ENCODE peak calls at places on chromosome 14, in nine cellular contexts. One of them, this sample, is unnamed.

GRCh38 chr14:103770902-103771301 is 55.3 kb downstream of the ZFYVE21 start:
- DNase-seq in GM06990: no peak
- DNase-seq in H7: peak; percentile 66
- DNase-seq in cardiac muscle cell: no peak
- DNase-seq in mammary epithelial cell: no peak
- DNase-seq in GM23248: no peak
- DNase-seq in prostate gland: no peak
- DNase-seq in tibial artery: no peak
- DNase-seq in kidney epithelial cell: no peak
- DNase-seq in this sample: no peak

GRCh38 chr14:95502381-95502950 is 14.0 kb downstream of the SYNE3 start:
- DNase-seq in H7: no peak
- DNase-seq in cardiac muscle cell: no peak
- DNase-seq in kidney epithelial cell: no peak
- DNase-seq in tibial artery: no peak
- DNase-seq in GM06990: no peak
- DNase-seq in GM23248: no peak
- DNase-seq in mammary epithelial cell: no peak
- DNase-seq in prostate gland: no peak
- DNase-seq in this sample: no peak

GRCh38 chr14:43900173-43900655 is 606.9 kb downstream of the FSCB start:
- DNase-seq in prostate gland: no peak
- DNase-seq in kidney epithelial cell: no peak
- DNase-seq in GM06990: no peak
- DNase-seq in tibial artery: no peak
- DNase-seq in GM23248: no peak
- DNase-seq in cardiac muscle cell: no peak
- DNase-seq in mammary epithelial cell: no peak
- DNase-seq in H7: no peak
- DNase-seq in this sample: no peak

GRCh38 chr14:55353686-55354467 is 57.8 kb downstream of the ATG14 start:
- DNase-seq in tibial artery: no peak
- DNase-seq in H7: no peak
- DNase-seq in prostate gland: no peak
- DNase-seq in GM23248: no peak
- DNase-seq in kidney epithelial cell: no peak
- DNase-seq in cardiac muscle cell: no peak
- DNase-seq in mammary epithelial cell: peak; percentile 50
- DNase-seq in GM06990: no peak
- DNase-seq in this sample: no peak

GRCh38 chr14:106203438-106203837 is 677.1 kb downstream of the TMEM121 start:
- DNase-seq in GM06990: no peak
- DNase-seq in prostate gland: no peak
- DNase-seq in H7: no peak
- DNase-seq in kidney epithelial cell: no peak
- DNase-seq in GM23248: no peak
- DNase-seq in mammary epithelial cell: no peak
- DNase-seq in tibial artery: no peak
- DNase-seq in cardiac muscle cell: no peak
- DNase-seq in this sample: no peak

GRCh38 chr14:38524636-38525403 is 268.9 kb upstream of the CLEC14A start:
- DNase-seq in GM23248: peak; percentile 62
- DNase-seq in kidney epithelial cell: no peak
- DNase-seq in H7: no peak
- DNase-seq in cardiac muscle cell: no peak
- DNase-seq in prostate gland: no peak
- DNase-seq in tibial artery: no peak
- DNase-seq in mammary epithelial cell: no peak
- DNase-seq in GM06990: no peak
- DNase-seq in this sample: no peak

GRCh38 chr14:99131632-99132271 is 140.2 kb downstream of the BCL11B start:
- DNase-seq in GM23248: no peak
- DNase-seq in tibial artery: peak; percentile 7
- DNase-seq in cardiac muscle cell: no peak
- DNase-seq in prostate gland: no peak
- DNase-seq in H7: no peak
- DNase-seq in mammary epithelial cell: no peak
- DNase-seq in GM06990: no peak
- DNase-seq in kidney epithelial cell: no peak
- DNase-seq in this sample: no peak

GRCh38 chr14:91163316-91163715 is 49.4 kb downstream of the DGLUCY start:
- DNase-seq in tibial artery: no peak
- DNase-seq in cardiac muscle cell: no peak
- DNase-seq in GM06990: no peak
- DNase-seq in H7: no peak
- DNase-seq in kidney epithelial cell: no peak
- DNase-seq in GM23248: no peak
- DNase-seq in prostate gland: no peak
- DNase-seq in mammary epithelial cell: no peak
- DNase-seq in this sample: no peak

GRCh38 chr14:20413785-20414117 is 450 bp upstream of the TEP1 start:
- DNase-seq in cardiac muscle cell: peak; percentile 6
- DNase-seq in tibial artery: no peak
- DNase-seq in kidney epithelial cell: no peak
- DNase-seq in prostate gland: no peak
- DNase-seq in mammary epithelial cell: peak; percentile 6
- DNase-seq in GM06990: no peak
- DNase-seq in H7: peak; percentile 53
- DNase-seq in GM23248: peak; percentile 29
- DNase-seq in this sample: peak; percentile 45

GRCh38 chr14:32507029-32507984 is 178.2 kb downstream of the AKAP6 start:
- DNase-seq in GM06990: no peak
- DNase-seq in tibial artery: no peak
- DNase-seq in H7: no peak
- DNase-seq in GM23248: peak; percentile 93
- DNase-seq in mammary epithelial cell: peak; percentile 93
- DNase-seq in prostate gland: no peak
- DNase-seq in kidney epithelial cell: peak; percentile 26
- DNase-seq in cardiac muscle cell: no peak
- DNase-seq in this sample: peak; percentile 91

GRCh38 chr14:105490318-105490571 is 801 bp upstream of the TEDC1 start:
- DNase-seq in cardiac muscle cell: no peak
- DNase-seq in prostate gland: no peak
- DNase-seq in mammary epithelial cell: no peak
- DNase-seq in tibial artery: no peak
- DNase-seq in H7: no peak
- DNase-seq in kidney epithelial cell: no peak
- DNase-seq in GM23248: no peak
- DNase-seq in GM06990: no peak
- DNase-seq in this sample: no peak

GRCh38 chr14:89805501-89805900 is 149.0 kb downstream of the EFCAB11 start:
- DNase-seq in tibial artery: no peak
- DNase-seq in H7: no peak
- DNase-seq in GM23248: peak; percentile 11
- DNase-seq in GM06990: no peak
- DNase-seq in mammary epithelial cell: no peak
- DNase-seq in kidney epithelial cell: no peak
- DNase-seq in prostate gland: no peak
- DNase-seq in cardiac muscle cell: no peak
- DNase-seq in this sample: no peak

GRCh38 chr14:72629534-72629933 is 264.4 kb downstream of the DPF3 start:
- DNase-seq in H7: no peak
- DNase-seq in kidney epithelial cell: no peak
- DNase-seq in GM06990: no peak
- DNase-seq in mammary epithelial cell: no peak
- DNase-seq in GM23248: no peak
- DNase-seq in cardiac muscle cell: no peak
- DNase-seq in prostate gland: no peak
- DNase-seq in tibial artery: no peak
- DNase-seq in this sample: no peak

GRCh38 chr14:75559451-75560187 is 18.8 kb upstream of the FLVCR2 start:
- DNase-seq in GM23248: peak; percentile 75
- DNase-seq in kidney epithelial cell: peak; percentile 26
- DNase-seq in H7: no peak
- DNase-seq in prostate gland: peak; percentile 28
- DNase-seq in GM06990: no peak
- DNase-seq in cardiac muscle cell: no peak
- DNase-seq in tibial artery: no peak
- DNase-seq in mammary epithelial cell: peak; percentile 93
- DNase-seq in this sample: peak; percentile 77

GRCh38 chr14:71060795-71061455 is 153.7 kb downstream of the PCNX1 start:
- DNase-seq in H7: no peak
- DNase-seq in GM23248: peak; percentile 24
- DNase-seq in GM06990: no peak
- DNase-seq in prostate gland: no peak
- DNase-seq in cardiac muscle cell: no peak
- DNase-seq in tibial artery: no peak
- DNase-seq in kidney epithelial cell: no peak
- DNase-seq in mammary epithelial cell: no peak
- DNase-seq in this sample: peak; percentile 58

GRCh38 chr14:80310950-80311349 is 99.6 kb upstream of the DIO2 start:
- DNase-seq in tibial artery: no peak
- DNase-seq in GM06990: no peak
- DNase-seq in H7: no peak
- DNase-seq in GM23248: peak; percentile 55
- DNase-seq in kidney epithelial cell: no peak
- DNase-seq in prostate gland: no peak
- DNase-seq in cardiac muscle cell: no peak
- DNase-seq in mammary epithelial cell: no peak
- DNase-seq in this sample: peak; percentile 55

GRCh38 chr14:88009486-88009885 is 4.6 kb downstream of the GPR65 start:
- DNase-seq in GM06990: no peak
- DNase-seq in kidney epithelial cell: no peak
- DNase-seq in tibial artery: no peak
- DNase-seq in H7: no peak
- DNase-seq in prostate gland: no peak
- DNase-seq in mammary epithelial cell: no peak
- DNase-seq in cardiac muscle cell: no peak
- DNase-seq in GM23248: no peak
- DNase-seq in this sample: no peak

GRCh38 chr14:104223101-104223809 is 84.9 kb downstream of the KIF26A start:
- DNase-seq in GM23248: no peak
- DNase-seq in cardiac muscle cell: peak; percentile 60
- DNase-seq in prostate gland: no peak
- DNase-seq in tibial artery: no peak
- DNase-seq in kidney epithelial cell: no peak
- DNase-seq in GM06990: no peak
- DNase-seq in H7: peak; percentile 83
- DNase-seq in mammary epithelial cell: no peak
- DNase-seq in this sample: no peak

GRCh38 chr14:52052289-52052943 is 16.4 kb downstream of the NID2 start:
- DNase-seq in prostate gland: no peak
- DNase-seq in GM06990: no peak
- DNase-seq in tibial artery: peak; percentile 44
- DNase-seq in H7: no peak
- DNase-seq in mammary epithelial cell: no peak
- DNase-seq in kidney epithelial cell: no peak
- DNase-seq in GM23248: peak; percentile 95
- DNase-seq in cardiac muscle cell: no peak
- DNase-seq in this sample: peak; percentile 45

GRCh38 chr14:77307099-77307496 is 13.6 kb downstream of the POMT2 start:
- DNase-seq in tibial artery: no peak
- DNase-seq in cardiac muscle cell: no peak
- DNase-seq in H7: no peak
- DNase-seq in GM23248: peak; percentile 41
- DNase-seq in GM06990: no peak
- DNase-seq in kidney epithelial cell: no peak
- DNase-seq in prostate gland: no peak
- DNase-seq in mammary epithelial cell: peak; percentile 57
- DNase-seq in this sample: no peak
- H3K27me3 ChIP-seq in tibial artery: no peaks in the 10 kb centered on the region
- H3K27me3 ChIP-seq in cardiac muscle cell: no peaks in the 10 kb centered on the region
- H3K27me3 ChIP-seq in H7: no peaks in the 10 kb centered on the region
- H3K27me3 ChIP-seq in GM23248: no peaks in the 10 kb centered on the region
- H3K27me3 ChIP-seq in GM06990: no peaks in the 10 kb centered on the region
- H3K27me3 ChIP-seq in kidney epithelial cell: no peaks in the 10 kb centered on the region
- H3K27me3 ChIP-seq in prostate gland: no peaks in the 10 kb centered on the region
- H3K27me3 ChIP-seq in mammary epithelial cell: no peaks in the 10 kb centered on the region
- H3K27me3 ChIP-seq in this sample: no peaks in the 10 kb centered on the region

GRCh38 chr14:62667515-62667914 is 377.7 kb downstream of the KCNH5 start:
- DNase-seq in cardiac muscle cell: no peak
- DNase-seq in tibial artery: no peak
- DNase-seq in kidney epithelial cell: no peak
- DNase-seq in H7: no peak
- DNase-seq in GM23248: no peak
- DNase-seq in mammary epithelial cell: no peak
- DNase-seq in GM06990: no peak
- DNase-seq in prostate gland: no peak
- DNase-seq in this sample: peak; percentile 13

GRCh38 chr14:62674833-62675232 is 370.4 kb downstream of the KCNH5 start:
- DNase-seq in prostate gland: peak; percentile 24
- DNase-seq in kidney epithelial cell: no peak
- DNase-seq in tibial artery: no peak
- DNase-seq in mammary epithelial cell: peak; percentile 49
- DNase-seq in H7: no peak
- DNase-seq in GM06990: no peak
- DNase-seq in GM23248: no peak
- DNase-seq in cardiac muscle cell: peak; percentile 45
- DNase-seq in this sample: peak; percentile 54

GRCh38 chr14:62673014-62673727 is 372.1 kb downstream of the KCNH5 start:
- DNase-seq in kidney epithelial cell: no peak
- DNase-seq in cardiac muscle cell: no peak
- DNase-seq in GM23248: no peak
- DNase-seq in mammary epithelial cell: no peak
- DNase-seq in tibial artery: no peak
- DNase-seq in H7: no peak
- DNase-seq in prostate gland: no peak
- DNase-seq in GM06990: no peak
- DNase-seq in this sample: no peak

GRCh38 chr14:62670526-62670925 is 374.7 kb downstream of the KCNH5 start:
- DNase-seq in cardiac muscle cell: no peak
- DNase-seq in H7: no peak
- DNase-seq in GM06990: no peak
- DNase-seq in tibial artery: no peak
- DNase-seq in kidney epithelial cell: no peak
- DNase-seq in GM23248: no peak
- DNase-seq in mammary epithelial cell: peak; percentile 59
- DNase-seq in prostate gland: no peak
- DNase-seq in this sample: peak; percentile 20
- H3K27me3 ChIP-seq in cardiac muscle cell: no peaks in the 10 kb centered on the region
- H3K27me3 ChIP-seq in H7: no peaks in the 10 kb centered on the region
- H3K27me3 ChIP-seq in GM06990: no peaks in the 10 kb centered on the region
- H3K27me3 ChIP-seq in tibial artery: no peaks in the 10 kb centered on the region
- H3K27me3 ChIP-seq in kidney epithelial cell: no peaks in the 10 kb centered on the region
- H3K27me3 ChIP-seq in GM23248: no peaks in the 10 kb centered on the region
- H3K27me3 ChIP-seq in mammary epithelial cell: no peaks in the 10 kb centered on the region
- H3K27me3 ChIP-seq in prostate gland: no peaks in the 10 kb centered on the region
- H3K27me3 ChIP-seq in this sample: no peaks in the 10 kb centered on the region

DNA sequence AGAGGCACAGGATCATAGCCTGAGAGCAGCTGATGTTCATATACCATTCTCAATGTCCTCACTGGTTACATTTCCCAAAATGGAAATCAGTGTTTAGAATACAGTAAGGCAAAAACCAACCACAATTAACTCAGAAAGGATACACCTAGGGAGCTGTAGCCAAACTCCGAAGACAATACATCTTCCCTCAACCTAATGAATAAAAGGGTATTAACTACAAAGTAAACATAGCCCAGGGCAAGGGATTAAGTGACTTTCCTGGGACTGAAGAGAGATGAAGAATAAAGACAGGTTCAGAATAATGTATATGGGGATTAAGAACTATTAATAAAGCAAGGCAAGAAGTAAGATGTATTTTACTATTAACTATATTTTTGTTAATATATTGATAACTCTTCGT is 79.5 kb downstream of the RPS29 start:
- DNase-seq in GM06990: no peak
- DNase-seq in prostate gland: no peak
- DNase-seq in cardiac muscle cell: no peak
- DNase-seq in tibial artery: no peak
- DNase-seq in kidney epithelial cell: no peak
- DNase-seq in mammary epithelial cell: no peak
- DNase-seq in GM23248: no peak
- DNase-seq in H7: no peak
- DNase-seq in this sample: no peak
- H3K27me3 ChIP-seq in GM06990: no peaks in the 10 kb centered on the region
- H3K27me3 ChIP-seq in prostate gland: no peaks in the 10 kb centered on the region
- H3K27me3 ChIP-seq in cardiac muscle cell: no peaks in the 10 kb centered on the region
- H3K27me3 ChIP-seq in tibial artery: no peaks in the 10 kb centered on the region
- H3K27me3 ChIP-seq in kidney epithelial cell: no peaks in the 10 kb centered on the region
- H3K27me3 ChIP-seq in mammary epithelial cell: no peaks in the 10 kb centered on the region
- H3K27me3 ChIP-seq in GM23248: peaks cover 31% of the 10 kb centered on the region
- H3K27me3 ChIP-seq in H7: no peaks in the 10 kb centered on the region
- H3K27me3 ChIP-seq in this sample: peaks cover under 1% of the 10 kb centered on the region

GRCh38 chr14:21860172-21860571 is 186.6 kb upstream of the OR4E1 start:
- DNase-seq in H7: peak; percentile 22
- DNase-seq in prostate gland: no peak
- DNase-seq in GM23248: peak; percentile 8
- DNase-seq in tibial artery: no peak
- DNase-seq in GM06990: no peak
- DNase-seq in kidney epithelial cell: no peak
- DNase-seq in cardiac muscle cell: peak; percentile 23
- DNase-seq in mammary epithelial cell: peak; percentile 22
- DNase-seq in this sample: peak; percentile 1
- H3K27me3 ChIP-seq in H7: peaks cover 3% of the 10 kb centered on the region
- H3K27me3 ChIP-seq in prostate gland: peaks cover 2% of the 10 kb centered on the region
- H3K27me3 ChIP-seq in GM23248: no peaks in the 10 kb centered on the region
- H3K27me3 ChIP-seq in tibial artery: no peaks in the 10 kb centered on the region
- H3K27me3 ChIP-seq in GM06990: no peaks in the 10 kb centered on the region
- H3K27me3 ChIP-seq in kidney epithelial cell: no peaks in the 10 kb centered on the region
- H3K27me3 ChIP-seq in cardiac muscle cell: no peaks in the 10 kb centered on the region
- H3K27me3 ChIP-seq in mammary epithelial cell: peaks cover 5% of the 10 kb centered on the region
- H3K27me3 ChIP-seq in this sample: peaks cover 27% of the 10 kb centered on the region

This sample was measured in adipocyte.